ENCODE peak calls at places on chromosomes 6 and 20, in seven cellular contexts. One of them, this sample, is unnamed.

GRCh38 chr20:60512436-60512835 is 554.2 kb downstream of the CDH26 start:
- DNase-seq in trophoblast cell: peak
- DNase-seq in GM23248: peak
- DNase-seq in mammary epithelial cell: peak
- DNase-seq in H9: peak
- DNase-seq in H1: peak
- DNase-seq in mesenchymal stem cell: no peak
- DNase-seq in this sample: peak

GRCh38 chr6:105606871-105607421 is 204.1 kb upstream of the PREP start:
- DNase-seq in trophoblast cell: peak
- DNase-seq in GM23248: no peak
- DNase-seq in mammary epithelial cell: peak
- DNase-seq in H9: no peak
- DNase-seq in H1: no peak
- DNase-seq in mesenchymal stem cell: no peak
- DNase-seq in this sample: no peak

GRCh38 chr20:7346562-7346961 is 579.1 kb downstream of the BMP2 start:
- DNase-seq in trophoblast cell: no peak
- DNase-seq in GM23248: peak
- DNase-seq in mammary epithelial cell: peak
- DNase-seq in H9: no peak
- DNase-seq in H1: no peak
- DNase-seq in mesenchymal stem cell: no peak
- DNase-seq in this sample: no peak

GRCh38 chr6:123430966-123431365 is 205.8 kb downstream of the TRDN start:
- DNase-seq in trophoblast cell: no peak
- DNase-seq in GM23248: no peak
- DNase-seq in mammary epithelial cell: no peak
- DNase-seq in H9: no peak
- DNase-seq in H1: no peak
- DNase-seq in mesenchymal stem cell: no peak
- DNase-seq in this sample: no peak

GRCh38 chr20:16299892-16300291 is 273.4 kb downstream of the KIF16B start:
- DNase-seq in trophoblast cell: no peak
- DNase-seq in GM23248: no peak
- DNase-seq in mammary epithelial cell: no peak
- DNase-seq in H9: no peak
- DNase-seq in H1: no peak
- DNase-seq in mesenchymal stem cell: no peak
- DNase-seq in this sample: no peak

GRCh38 chr20:50034567-50035170 is 51.9 kb downstream of the SNAI1 start:
- DNase-seq in trophoblast cell: no peak
- DNase-seq in GM23248: peak
- DNase-seq in mammary epithelial cell: peak
- DNase-seq in H9: no peak
- DNase-seq in H1: no peak
- DNase-seq in mesenchymal stem cell: peak
- DNase-seq in this sample: peak

GRCh38 chr6:105795913-105796517 is 290.1 kb upstream of the PRDM1 start:
- DNase-seq in trophoblast cell: peak
- DNase-seq in GM23248: peak
- DNase-seq in mammary epithelial cell: no peak
- DNase-seq in H9: no peak
- DNase-seq in H1: no peak
- DNase-seq in mesenchymal stem cell: peak
- DNase-seq in this sample: no peak

GRCh38 chr6:12403946-12404647 is 113.9 kb downstream of the EDN1 start:
- DNase-seq in trophoblast cell: no peak
- DNase-seq in GM23248: peak
- DNase-seq in mammary epithelial cell: no peak
- DNase-seq in H9: no peak
- DNase-seq in H1: no peak
- DNase-seq in mesenchymal stem cell: peak
- DNase-seq in this sample: no peak

GRCh38 chr6:100879317-100879716 is 1.8 kb downstream of the ASCC3 start:
- DNase-seq in trophoblast cell: no peak
- DNase-seq in GM23248: no peak
- DNase-seq in mammary epithelial cell: no peak
- DNase-seq in H9: peak
- DNase-seq in H1: no peak
- DNase-seq in mesenchymal stem cell: no peak
- DNase-seq in this sample: no peak

GRCh38 chr6:42441059-42441471 is 10.7 kb downstream of the TRERF1 start:
- DNase-seq in trophoblast cell: no peak
- DNase-seq in GM23248: peak
- DNase-seq in mammary epithelial cell: no peak
- DNase-seq in H9: no peak
- DNase-seq in H1: no peak
- DNase-seq in mesenchymal stem cell: peak
- DNase-seq in this sample: peak

GRCh38 chr20:49471397-49471796 is 11.1 kb downstream of the KCNB1 start:
- DNase-seq in trophoblast cell: no peak
- DNase-seq in GM23248: no peak
- DNase-seq in mammary epithelial cell: no peak
- DNase-seq in H9: no peak
- DNase-seq in H1: no peak
- DNase-seq in mesenchymal stem cell: no peak
- DNase-seq in this sample: no peak

GRCh38 chr20:59040682-59041081 is 1.9 kb downstream of the PRELID3B start:
- DNase-seq in trophoblast cell: no peak
- DNase-seq in GM23248: no peak
- DNase-seq in mammary epithelial cell: no peak
- DNase-seq in H9: no peak
- DNase-seq in H1: no peak
- DNase-seq in mesenchymal stem cell: no peak
- DNase-seq in this sample: no peak

GRCh38 chr6:151100326-151100725 is 139.4 kb upstream of the AKAP12 start:
- DNase-seq in trophoblast cell: no peak
- DNase-seq in GM23248: no peak
- DNase-seq in mammary epithelial cell: no peak
- DNase-seq in H9: no peak
- DNase-seq in H1: no peak
- DNase-seq in mesenchymal stem cell: no peak
- DNase-seq in this sample: no peak

GRCh38 chr6:31952140-31952805 is 6.4 kb downstream of the CFB start:
- DNase-seq in trophoblast cell: peak
- DNase-seq in GM23248: peak
- DNase-seq in mammary epithelial cell: peak
- DNase-seq in H9: peak
- DNase-seq in H1: no peak
- DNase-seq in mesenchymal stem cell: peak
- DNase-seq in this sample: peak

GRCh38 chr6:100948381-100949133 is 67.4 kb upstream of the ASCC3 start:
- DNase-seq in trophoblast cell: peak
- DNase-seq in GM23248: no peak
- DNase-seq in mammary epithelial cell: peak
- DNase-seq in H9: no peak
- DNase-seq in H1: no peak
- DNase-seq in mesenchymal stem cell: peak
- DNase-seq in this sample: no peak

GRCh38 chr6:138289739-138290138 is 71.4 kb upstream of the PBOV1 start:
- DNase-seq in trophoblast cell: peak
- DNase-seq in GM23248: no peak
- DNase-seq in mammary epithelial cell: peak
- DNase-seq in H9: peak
- DNase-seq in H1: no peak
- DNase-seq in mesenchymal stem cell: no peak
- DNase-seq in this sample: no peak

GRCh38 chr6:168139121-168139520 is 60.1 kb upstream of the FRMD1 start:
- DNase-seq in trophoblast cell: no peak
- DNase-seq in GM23248: no peak
- DNase-seq in mammary epithelial cell: no peak
- DNase-seq in H9: no peak
- DNase-seq in H1: no peak
- DNase-seq in mesenchymal stem cell: no peak
- DNase-seq in this sample: no peak

GRCh38 chr20:49916146-49917002 is 1.0 kb upstream of the SPATA2 start:
- DNase-seq in trophoblast cell: peak
- DNase-seq in GM23248: peak
- DNase-seq in mammary epithelial cell: peak
- DNase-seq in H9: no peak
- DNase-seq in H1: no peak
- DNase-seq in mesenchymal stem cell: peak
- DNase-seq in this sample: peak

GRCh38 chr6:102686461-102686860 is 1293.0 kb downstream of the GRIK2 start:
- DNase-seq in trophoblast cell: no peak
- DNase-seq in GM23248: no peak
- DNase-seq in mammary epithelial cell: no peak
- DNase-seq in H9: no peak
- DNase-seq in H1: no peak
- DNase-seq in mesenchymal stem cell: no peak
- DNase-seq in this sample: no peak

GRCh38 chr6:16582437-16583150 is 178.7 kb downstream of the ATXN1 start:
- DNase-seq in trophoblast cell: no peak
- DNase-seq in GM23248: no peak
- DNase-seq in mammary epithelial cell: no peak
- DNase-seq in H9: no peak
- DNase-seq in H1: no peak
- DNase-seq in mesenchymal stem cell: no peak
- DNase-seq in this sample: no peak

GRCh38 chr6:16583151-16583762 is 178.0 kb downstream of the ATXN1 start:
- DNase-seq in trophoblast cell: no peak
- DNase-seq in GM23248: no peak
- DNase-seq in mammary epithelial cell: no peak
- DNase-seq in H9: no peak
- DNase-seq in H1: no peak
- DNase-seq in mesenchymal stem cell: no peak
- DNase-seq in this sample: no peak

DNA sequence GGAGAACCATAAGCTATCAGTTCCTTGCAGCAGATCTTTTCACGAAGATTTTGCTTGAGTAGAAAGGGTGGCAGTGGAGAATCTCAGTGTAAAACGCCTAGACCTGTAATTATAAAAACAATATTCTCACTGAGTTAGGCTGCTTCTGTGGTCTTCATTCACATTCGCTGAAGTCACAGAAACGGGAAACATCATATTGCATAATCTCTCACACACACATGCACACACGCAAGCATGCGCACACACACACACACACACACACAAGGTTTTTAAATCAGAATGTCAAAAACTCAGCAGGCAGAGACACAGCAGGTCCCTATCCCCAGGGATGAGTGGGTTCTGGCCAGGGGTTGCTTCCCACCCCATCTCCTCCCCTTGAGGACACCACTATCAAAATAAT is 175.5 kb downstream of the ATXN1 start:
- DNase-seq in trophoblast cell: no peak
- DNase-seq in GM23248: no peak
- DNase-seq in mammary epithelial cell: no peak
- DNase-seq in H9: no peak
- DNase-seq in H1: no peak
- DNase-seq in mesenchymal stem cell: no peak
- DNase-seq in this sample: no peak
- H3K9ac ChIP-seq in trophoblast cell: no peak
- H3K9ac ChIP-seq in GM23248: no peak
- H3K9ac ChIP-seq in mammary epithelial cell: no peak
- H3K9ac ChIP-seq in H9: no peak
- H3K9ac ChIP-seq in H1: no peak
- H3K9ac ChIP-seq in mesenchymal stem cell: no peak
- H3K9ac ChIP-seq in this sample: no peak

DNA sequence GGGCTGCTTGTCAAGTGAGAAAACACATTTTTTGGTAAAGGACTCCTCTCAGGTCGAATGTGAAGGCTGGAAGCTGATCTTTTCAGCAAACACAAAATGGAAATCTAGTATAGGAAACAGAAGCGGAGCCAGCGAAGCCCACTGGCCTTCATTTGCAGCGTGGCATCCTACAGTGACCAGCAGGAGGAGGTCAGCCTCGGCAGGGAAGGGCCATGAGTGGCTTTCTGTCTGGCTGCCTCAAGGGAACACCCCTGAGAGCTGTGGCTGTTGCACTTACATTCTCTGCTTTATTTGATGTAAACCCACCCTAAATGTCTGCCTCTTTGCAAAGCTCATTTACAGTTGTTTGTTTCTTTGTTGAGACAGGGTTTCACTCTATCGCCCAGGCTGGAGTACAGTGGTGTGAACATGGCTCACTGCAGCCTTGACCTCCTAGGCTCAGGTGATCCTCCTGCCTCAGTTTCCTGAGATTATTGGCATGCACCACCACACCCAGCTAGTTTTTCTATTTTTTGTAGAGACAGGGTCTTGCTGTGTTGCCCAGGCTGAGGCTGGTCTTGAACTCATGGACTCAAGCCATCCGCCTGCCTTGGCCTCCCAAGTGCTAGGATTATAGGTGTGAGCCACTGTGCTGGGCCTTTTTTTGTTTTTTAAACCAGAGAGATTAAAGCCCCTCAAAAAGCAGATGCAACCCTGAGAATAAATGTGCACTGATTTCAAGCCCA is 322.0 kb upstream of the SOX4 start:
- DNase-seq in trophoblast cell: no peak
- DNase-seq in GM23248: no peak
- DNase-seq in mammary epithelial cell: no peak
- DNase-seq in H9: no peak
- DNase-seq in H1: no peak
- DNase-seq in mesenchymal stem cell: no peak
- DNase-seq in this sample: no peak
- H2AFZ ChIP-seq in trophoblast cell: no peak
- H2AFZ ChIP-seq in GM23248: no peak
- H2AFZ ChIP-seq in mammary epithelial cell: no peak
- H2AFZ ChIP-seq in H9: no peak
- H2AFZ ChIP-seq in H1: no peak
- H2AFZ ChIP-seq in mesenchymal stem cell: no peak
- H2AFZ ChIP-seq in this sample: no peak

DNA sequence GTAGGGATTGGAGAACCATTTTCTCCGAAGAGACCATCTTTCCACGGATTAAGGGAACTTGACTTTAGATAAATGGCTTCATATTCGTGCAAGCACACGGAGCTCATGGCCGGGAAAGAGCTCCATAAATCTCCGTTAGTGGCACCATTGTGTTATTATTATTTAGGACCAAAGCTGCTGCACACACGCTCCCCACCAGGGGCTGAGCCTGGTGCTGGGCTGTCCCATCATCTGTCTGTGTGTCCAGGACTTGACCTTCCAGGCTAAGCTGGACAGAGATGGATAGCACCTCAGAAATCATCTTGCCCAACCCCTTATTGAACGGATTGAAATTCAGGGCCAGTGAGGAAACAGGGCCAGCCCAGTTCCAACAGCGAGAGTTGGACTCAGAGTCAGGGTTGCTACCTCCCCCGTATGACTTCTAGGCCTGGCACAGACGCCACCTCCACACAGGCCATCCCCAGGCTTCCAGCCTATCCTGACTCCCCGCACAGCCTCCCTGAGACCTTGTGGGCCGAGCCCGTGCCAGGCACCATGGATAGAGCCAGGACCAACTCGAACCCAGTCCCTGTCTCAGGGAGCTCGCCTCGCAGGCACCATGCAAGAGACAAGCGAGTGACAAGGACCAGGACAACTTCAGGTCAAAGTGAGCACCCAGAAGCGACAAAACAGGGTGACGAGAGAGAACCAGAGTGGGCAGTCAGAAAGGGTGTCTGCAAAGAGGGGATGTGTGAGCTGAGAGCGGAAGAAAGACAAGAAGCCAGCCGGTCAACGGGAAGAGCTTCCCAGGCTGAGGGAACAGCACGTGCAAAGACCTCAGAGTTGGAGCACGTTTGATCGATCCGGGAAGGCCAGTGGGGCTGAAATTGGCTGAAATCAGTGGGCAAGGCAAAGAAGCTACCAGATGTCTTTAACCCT is 45.4 kb downstream of the KIAA1755 start:
- DNase-seq in trophoblast cell: no peak
- DNase-seq in GM23248: no peak
- DNase-seq in mammary epithelial cell: no peak
- DNase-seq in H9: no peak
- DNase-seq in H1: no peak
- DNase-seq in mesenchymal stem cell: no peak
- DNase-seq in this sample: no peak
- H3K9ac ChIP-seq in trophoblast cell: no peak
- H3K9ac ChIP-seq in GM23248: no peak
- H3K9ac ChIP-seq in mammary epithelial cell: no peak
- H3K9ac ChIP-seq in H9: no peak
- H3K9ac ChIP-seq in H1: no peak
- H3K9ac ChIP-seq in mesenchymal stem cell: no peak
- H3K9ac ChIP-seq in this sample: no peak

GRCh38 chr6:33497157-33497556 is 42.8 kb downstream of the ZBTB9 start:
- DNase-seq in trophoblast cell: no peak
- DNase-seq in GM23248: no peak
- DNase-seq in mammary epithelial cell: no peak
- DNase-seq in H9: no peak
- DNase-seq in H1: no peak
- DNase-seq in mesenchymal stem cell: no peak
- DNase-seq in this sample: no peak
- H2AFZ ChIP-seq in trophoblast cell: no peak
- H2AFZ ChIP-seq in GM23248: no peak
- H2AFZ ChIP-seq in mammary epithelial cell: no peak
- H2AFZ ChIP-seq in H9: no peak
- H2AFZ ChIP-seq in H1: no peak
- H2AFZ ChIP-seq in mesenchymal stem cell: no peak
- H2AFZ ChIP-seq in this sample: no peak

This sample was measured in astrocyte.